ENCODE peak calls at places on chromosomes 13 and 19, in ten cellular contexts. O is endothelial cell; F is NCI-H1694 treated with DMSO at 0.1 percent for 48 hours; X is amygdala; B is activated naive CD4-positive, alpha-beta T cell treated with Interleukin-2 at 50 U/mL for 16 hours; L is AML-193; V is PC-3; Q is hepatic stellate cell; W is NCI-H748 treated with DMSO at 0.1 percent for 48 hours; G is lower leg skin. T is an unnamed sample.

GRCh38 chr13:111488466-111489132 is 168.2 kb downstream of the TEX29 start:
- DNase-seq in V (no peak), L (no peak), G (no peak), X (no peak), B (no peak), W (no peak), Q (no peak), F (no peak), O (no peak), T (no peak)

GRCh38 chr19:58577581-58578429 is 4.7 kb upstream of the MZF1 start:
- DNase-seq in F (no peak), X (no peak), O (no peak), Q (no peak), W (no peak), B (no peak), G (no peak), V (no peak), L (no peak), T (no peak)

GRCh38 chr19:43527860-43528622 is 1.0 kb upstream of the ETHE1 start:
- DNase-seq in V (peak), Q (no peak), O (no peak), W (peak), X (no peak), F (no peak), L (no peak), G (no peak), B (no peak), T (peak)

GRCh38 chr19:9721861-9722260 is 46.7 kb downstream of the ZNF846 start:
- DNase-seq in O (no peak), V (no peak), X (no peak), B (no peak), F (no peak), Q (no peak), W (no peak), L (peak), G (no peak), T (peak)

GRCh38 chr19:51501594-51502263 is at the start of gene SIGLEC12:
- DNase-seq in F (no peak), B (peak), V (no peak), W (no peak), O (no peak), L (peak), G (peak), X (no peak), Q (no peak), T (peak)

GRCh38 chr19:55554749-55555152 is 9.4 kb upstream of the SBK3 start:
- DNase-seq in Q (no peak), F (no peak), B (no peak), V (no peak), X (no peak), L (no peak), W (no peak), O (no peak), G (no peak), T (no peak)

GRCh38 chr19:4817467-4818277 is 13.8 kb downstream of the TICAM1 start:
- DNase-seq in O (no peak), W (no peak), V (no peak), F (no peak), L (no peak), B (no peak), X (no peak), Q (no peak), G (no peak), T (no peak)

GRCh38 chr13:41668130-41668757 is 210.9 kb downstream of the RGCC start:
- DNase-seq in W (peak), G (peak), B (no peak), L (peak), X (no peak), Q (peak), V (peak), F (peak), O (peak), T (peak)

GRCh38 chr13:50646070-50646469 is 197.4 kb downstream of the DLEU7 start:
- DNase-seq in B (no peak), O (no peak), V (no peak), W (no peak), X (no peak), Q (no peak), L (no peak), F (no peak), G (no peak), T (no peak)

GRCh38 chr13:27712421-27712820 is 79.9 kb upstream of the GSX1 start:
- DNase-seq in G (no peak), L (no peak), V (peak), O (no peak), B (no peak), W (no peak), Q (peak), F (peak), X (no peak), T (no peak)

GRCh38 chr13:76886292-76887061 is at the start of gene KCTD12:
- DNase-seq in W (peak), L (peak), B (peak), F (peak), G (peak), V (peak), Q (peak), O (peak), X (peak), T (peak)

GRCh38 chr19:36213793-36214387 is 575 bp downstream of the ZNF565 start:
- DNase-seq in O (no peak), W (peak), X (no peak), V (peak), G (peak), Q (no peak), B (no peak), L (no peak), F (no peak), T (no peak)

GRCh38 chr13:101303512-101303911 is 112.8 kb downstream of the NALCN start:
- DNase-seq in Q (no peak), X (no peak), F (no peak), L (no peak), V (no peak), G (no peak), W (no peak), B (no peak), O (no peak), T (peak)

GRCh38 chr19:38666662-38667448 is 19.4 kb downstream of the ACTN4 start:
- DNase-seq in X (no peak), O (peak), W (no peak), B (peak), Q (peak), L (no peak), G (no peak), V (peak), F (no peak), T (peak)

GRCh38 chr19:4066682-4067395 is at the start of gene ZBTB7A:
- DNase-seq in O (peak), G (peak), V (peak), Q (peak), L (peak), W (peak), F (peak), B (peak), X (no peak), T (peak)

T was measured in MV-4-11.